ENCODE peak calls at places on chromosomes 16 and 17, in ten cellular contexts. O is AG09319, B is left ventricle myocardium inferior, W is foreskin fibroblast, A is GM06990, N is progenitor cell of endocrine pancreas, Y is astrocyte of the spinal cord, S is cardiac fibroblast, U is Peyer's patch, T is RWPE2. K is an unnamed sample.

GRCh38 chr17:77343031-77343866 is 202.5 kb downstream of the SEC14L1 start:
- DNase-seq in O (no peak), B (no peak), W (no peak), A (no peak), N (no peak), Y (no peak), S (no peak), U (no peak), T (no peak), K (peak; percentile 15)

GRCh38 chr17:55852734-55853133 is 101.9 kb downstream of the PCTP start:
- DNase-seq in O (no peak), B (no peak), W (no peak), A (no peak), N (no peak), Y (no peak), S (no peak), U (no peak), T (no peak), K (no peak)

GRCh38 chr17:70521821-70522256 is 352.5 kb downstream of the KCNJ2 start:
- DNase-seq in O (no peak), B (peak; percentile 61), W (no peak), A (no peak), N (no peak), Y (peak; percentile 22), S (peak; percentile 48), U (no peak), T (no peak), K (no peak)

GRCh38 chr17:39014044-39014794 is 47.0 kb upstream of the FBXO47 start:
- DNase-seq in O (no peak), B (no peak), W (peak; percentile 52), A (no peak), N (no peak), Y (peak; percentile 43), S (peak; percentile 67), U (no peak), T (no peak), K (no peak)

GRCh38 chr17:40307001-40307690 is 1.8 kb upstream of the RARA start:
- DNase-seq in O (peak; percentile 83), B (no peak), W (peak; percentile 67), A (no peak), N (no peak), Y (peak; percentile 51), S (peak; percentile 78), U (peak; percentile 58), T (peak; percentile 63), K (peak; percentile 70)

GRCh38 chr16:87464691-87465300 is 28.0 kb downstream of the ZCCHC14 start:
- DNase-seq in O (peak; percentile 77), B (peak; percentile 61), W (peak; percentile 93), A (no peak), N (no peak), Y (peak; percentile 91), S (peak; percentile 95), U (peak; percentile 67), T (no peak), K (peak; percentile 83)

GRCh38 chr17:66255112-66255511 is 25.9 kb upstream of the APOH start:
- DNase-seq in O (peak; percentile 57), B (no peak), W (peak; percentile 60), A (peak; percentile 16), N (no peak), Y (peak; percentile 82), S (peak; percentile 89), U (no peak), T (no peak), K (no peak)

GRCh38 chr16:4111748-4112696 is 4.2 kb downstream of the ADCY9 start:
- DNase-seq in O (no peak), B (no peak), W (no peak), A (no peak), N (no peak), Y (peak; percentile 24), S (peak; percentile 22), U (no peak), T (no peak), K (no peak)

GRCh38 chr17:69208640-69209039 is 20.0 kb downstream of the ABCA10 start:
- DNase-seq in O (no peak), B (no peak), W (no peak), A (no peak), N (no peak), Y (no peak), S (no peak), U (no peak), T (no peak), K (no peak)

GRCh38 chr16:30185141-30185682 is 1.8 kb downstream of the CORO1A start:
- DNase-seq in O (no peak), B (peak; percentile 20), W (no peak), A (no peak), N (no peak), Y (no peak), S (no peak), U (no peak), T (no peak), K (no peak)

GRCh38 chr17:39534768-39535405 is 72.8 kb downstream of the NEUROD2 start:
- DNase-seq in O (no peak), B (no peak), W (no peak), A (no peak), N (no peak), Y (no peak), S (no peak), U (no peak), T (no peak), K (no peak)

GRCh38 chr16:1884889-1885288 is 12.9 kb upstream of the MEIOB start:
- DNase-seq in O (no peak), B (no peak), W (no peak), A (no peak), N (no peak), Y (no peak), S (no peak), U (no peak), T (no peak), K (peak; percentile 10)

GRCh38 chr16:30378236-30379164 is 3.9 kb downstream of the SEPTIN1 start:
- DNase-seq in O (peak; percentile 95), B (peak; percentile 100), W (peak; percentile 98), A (peak; percentile 98), N (peak; percentile 99), Y (peak; percentile 99), S (peak; percentile 99), U (peak; percentile 99), T (peak; percentile 97), K (peak; percentile 100)

GRCh38 chr17:43645765-43646481 is 15.8 kb downstream of the MEOX1 start:
- DNase-seq in O (no peak), B (peak; percentile 80), W (no peak), A (no peak), N (peak; percentile 31), Y (no peak), S (peak; percentile 85), U (peak; percentile 67), T (no peak), K (no peak)

GRCh38 chr17:50266384-50267073 is 7.7 kb upstream of the TMEM92 start:
- DNase-seq in O (peak; percentile 60), B (no peak), W (peak; percentile 88), A (no peak), N (no peak), Y (peak; percentile 93), S (peak; percentile 84), U (peak; percentile 50), T (peak; percentile 74), K (peak; percentile 96)

GRCh38 chr16:69494993-69495392 is 70.6 kb downstream of the CYB5B start:
- DNase-seq in O (no peak), B (no peak), W (no peak), A (no peak), N (no peak), Y (no peak), S (peak; percentile 21), U (no peak), T (no peak), K (no peak)
- TF ChIP-seq CTCF in O (peak; percentile 9), B (peak; percentile 31), W (no peak), A (peak; percentile 33), N (peak; percentile 29), Y (peak; percentile 36), S (peak; percentile 38), U (peak; percentile 24), T (peak; percentile 21), K (peak; percentile 61)

DNA sequence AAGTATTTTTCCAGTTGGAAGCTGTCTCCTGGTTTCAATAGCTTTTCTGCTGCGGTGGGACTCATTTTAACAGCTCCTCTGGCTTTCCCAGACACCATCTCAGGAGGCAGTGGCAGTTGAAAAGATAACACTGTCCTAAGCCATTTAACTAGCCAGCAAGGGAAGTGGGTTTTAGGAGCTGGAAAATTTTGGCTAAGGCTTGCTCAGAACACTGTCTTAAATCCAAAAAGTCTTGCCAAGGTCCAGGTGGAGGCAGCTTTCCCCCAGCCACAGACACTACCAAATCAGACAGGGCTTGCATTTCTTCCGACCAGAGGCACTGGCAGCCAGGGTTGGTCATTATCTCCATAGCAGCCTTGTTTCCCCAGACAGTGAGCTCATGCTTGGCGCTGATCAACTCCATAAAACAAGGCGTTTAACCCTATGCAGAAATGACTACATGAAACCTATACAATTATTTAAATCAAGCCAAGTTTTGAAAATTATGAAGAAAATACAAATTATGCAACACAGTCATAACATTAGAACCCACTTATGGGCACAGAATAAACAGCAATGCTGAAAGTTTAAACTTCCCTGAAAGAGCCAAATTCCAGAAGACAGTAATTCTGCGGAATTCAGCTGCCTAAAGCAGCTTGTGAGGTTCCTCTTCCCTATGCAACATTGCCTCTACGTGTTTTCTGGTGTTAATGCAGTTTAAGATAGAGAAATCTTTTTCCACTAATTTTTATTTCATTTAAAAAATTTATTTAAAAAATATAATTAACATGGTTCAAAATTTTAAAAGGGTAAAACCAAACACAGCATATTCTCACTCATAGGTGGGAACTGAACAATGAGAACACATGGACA is 25.0 kb downstream of the GABARAPL2 start:
- DNase-seq in O (peak; percentile 31), B (peak; percentile 69), W (peak; percentile 57), A (no peak), N (no peak), Y (peak; percentile 90), S (peak; percentile 83), U (no peak), T (no peak), K (no peak)
- TF ChIP-seq CTCF in O (peak; percentile 27), B (no peak), W (peak; percentile 8), A (no peak), N (no peak), Y (peak; percentile 17), S (no peak), U (no peak), T (no peak), K (peak; percentile 43)

DNA sequence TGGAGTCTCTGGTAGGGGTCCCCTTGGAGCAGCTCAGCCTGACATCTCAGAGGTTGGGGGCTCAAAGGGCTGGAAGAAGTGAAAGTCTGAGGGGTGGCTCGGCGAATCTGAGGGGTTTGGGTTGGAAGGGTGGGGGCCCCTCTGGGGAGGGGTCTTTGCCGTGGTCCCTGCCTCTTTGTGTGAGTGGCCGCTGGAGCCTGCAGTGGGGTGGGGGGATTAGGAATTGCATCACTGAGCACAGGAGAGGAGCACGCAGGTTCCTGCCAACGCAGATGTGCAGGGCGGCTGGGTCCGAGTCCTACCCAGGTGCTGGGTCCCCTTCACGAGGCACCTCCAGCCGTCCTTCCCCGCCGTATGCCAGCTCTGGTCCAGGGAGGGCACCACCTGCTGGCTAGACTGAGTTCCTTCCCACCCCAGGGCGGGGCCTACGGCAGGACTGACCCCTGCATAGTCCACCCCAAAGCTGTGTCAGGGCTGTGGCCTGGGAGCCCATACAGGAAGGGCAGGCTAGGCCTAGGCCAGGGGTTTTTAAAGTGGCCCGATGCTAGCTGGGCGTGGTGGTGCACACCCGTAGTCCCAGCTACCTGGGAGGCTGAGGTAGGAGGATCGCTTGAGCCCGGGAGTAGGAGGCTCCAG is 9.9 kb downstream of the FMNL1 start:
- DNase-seq in O (no peak), B (no peak), W (no peak), A (no peak), N (no peak), Y (no peak), S (no peak), U (peak; percentile 61), T (peak; percentile 69), K (peak; percentile 86)
- TF ChIP-seq CTCF in O (peak; percentile 16), B (peak; percentile 42), W (peak; percentile 15), A (peak; percentile 44), N (peak; percentile 55), Y (peak; percentile 39), S (peak; percentile 44), U (peak; percentile 35), T (peak; percentile 21), K (peak; percentile 60)

GRCh38 chr17:4815043-4815675 is 8.2 kb downstream of the PLD2 start:
- DNase-seq in O (no peak), B (no peak), W (no peak), A (no peak), N (no peak), Y (no peak), S (no peak), U (no peak), T (no peak), K (no peak)
- TF ChIP-seq CTCF in O (no peak), B (no peak), W (peak; percentile 9), A (no peak), N (peak; percentile 30), Y (peak; percentile 50), S (peak; percentile 19), U (peak; percentile 30), T (no peak), K (peak; percentile 58)